ENCODE peak calls at places on chromosomes 5 and 9, in eight cellular contexts. D, M, N, U, R, V, I and G are unnamed samples.

GRCh38 chr9:16461231-16461840 is 409.1 kb downstream of the BNC2 start:
- DNase-seq in I (no peak), R (no peak), N (no peak), D (no peak), U (no peak), V (peak; percentile 72), M (no peak), G (no peak)

GRCh38 chr5:95261369-95262175 is 23.3 kb downstream of the MCTP1 start:
- DNase-seq in U (peak; percentile 58), M (no peak), V (no peak), I (no peak), N (peak; percentile 50), R (peak; percentile 36), D (no peak), G (no peak)

GRCh38 chr9:136657975-136658848 is 4.5 kb upstream of the EGFL7 start:
- DNase-seq in I (peak; percentile 33), M (peak; percentile 18), V (no peak), U (no peak), N (no peak), D (no peak), R (no peak), G (no peak)

GRCh38 chr5:180138976-180139730 is 67.6 kb upstream of the RNF130 start:
- DNase-seq in D (no peak), R (no peak), I (no peak), V (peak; percentile 44), U (no peak), N (no peak), M (no peak), G (no peak)

GRCh38 chr9:136696502-136696901 is 9.2 kb upstream of the AGPAT2 start:
- DNase-seq in M (no peak), R (no peak), I (no peak), U (no peak), N (no peak), V (no peak), D (no peak), G (no peak)

GRCh38 chr5:137122075-137122474 is 377.1 kb downstream of the SPOCK1 start:
- DNase-seq in I (no peak), R (no peak), M (no peak), N (no peak), D (no peak), U (peak; percentile 47), V (no peak), G (no peak)

GRCh38 chr5:177482359-177482795 is 8.9 kb upstream of the DBN1 start:
- DNase-seq in U (peak; percentile 53), R (no peak), D (no peak), N (no peak), I (no peak), M (no peak), V (no peak), G (no peak)

GRCh38 chr5:149799119-149799623 is 69.1 kb downstream of the PPARGC1B start:
- DNase-seq in D (no peak), N (peak; percentile 94), R (peak; percentile 91), U (peak; percentile 96), V (no peak), I (peak; percentile 74), M (peak; percentile 73), G (no peak)

GRCh38 chr5:148027505-148027904 is 36.3 kb upstream of the SPINK5 start:
- DNase-seq in D (no peak), V (no peak), U (no peak), R (no peak), M (no peak), I (no peak), N (no peak), G (no peak)

GRCh38 chr9:2119490-2120046 is 104.4 kb downstream of the SMARCA2 start:
- DNase-seq in U (no peak), N (no peak), I (no peak), V (no peak), M (no peak), R (no peak), D (no peak), G (no peak)

GRCh38 chr9:92808726-92809451 is 44.3 kb upstream of the BICD2 start:
- DNase-seq in D (peak; percentile 65), M (peak; percentile 53), N (peak; percentile 62), V (peak; percentile 94), U (peak; percentile 90), R (peak; percentile 58), I (peak; percentile 64), G (peak; percentile 53)

GRCh38 chr5:135441256-135441915 is 5.8 kb downstream of the DCANP1 start:
- DNase-seq in I (no peak), U (no peak), V (peak; percentile 20), N (no peak), D (no peak), M (no peak), R (no peak), G (no peak)

GRCh38 chr5:55407059-55407684 is 99.4 kb downstream of the MTREX start:
- DNase-seq in I (no peak), D (no peak), V (no peak), R (peak; percentile 59), M (peak; percentile 20), U (peak; percentile 76), N (peak; percentile 42), G (no peak)

GRCh38 chr5:83942155-83942554 is 221.5 kb upstream of the HAPLN1 start:
- DNase-seq in I (no peak), N (no peak), R (no peak), M (no peak), U (no peak), V (no peak), D (no peak), G (no peak)

GRCh38 chr5:502325-503079 is 21.7 kb downstream of the SLC9A3 start:
- DNase-seq in N (no peak), I (no peak), V (peak; percentile 71), D (no peak), M (no peak), R (no peak), U (peak; percentile 34), G (no peak)

GRCh38 chr9:36136277-36136893 is at the start of gene GLIPR2:
- DNase-seq in R (peak; percentile 49), D (peak; percentile 85), M (peak; percentile 68), N (peak; percentile 64), U (peak; percentile 86), I (peak; percentile 78), V (peak; percentile 84), G (peak; percentile 79)

GRCh38 chr5:133287500-133287899 is 235.7 kb downstream of the HSPA4 start:
- DNase-seq in M (no peak), D (no peak), R (peak; percentile 53), I (no peak), U (peak; percentile 28), N (peak; percentile 53), V (peak; percentile 89), G (peak; percentile 6)

GRCh38 chr9:122218885-122219855 is 9.6 kb downstream of the LHX6 start:
- DNase-seq in I (no peak), U (peak; percentile 38), N (no peak), M (no peak), D (no peak), V (peak; percentile 81), R (no peak), G (no peak)

GRCh38 chr5:170749911-170750431 is 33.6 kb upstream of the GABRP start:
- DNase-seq in M (no peak), V (peak; percentile 20), I (no peak), D (no peak), N (peak; percentile 40), R (no peak), U (no peak), G (no peak)

GRCh38 chr5:124842725-124843595 is 96.5 kb upstream of the ZNF608 start:
- DNase-seq in M (peak; percentile 15), D (no peak), N (no peak), U (no peak), R (no peak), V (no peak), I (no peak), G (no peak)

GRCh38 chr5:9932770-9933169 is 302.6 kb upstream of the TAS2R1 start:
- DNase-seq in U (peak; percentile 85), N (peak; percentile 44), R (no peak), I (no peak), D (no peak), V (no peak), M (no peak), G (no peak)

GRCh38 chr5:15929616-15930303 is 249.8 kb downstream of the MARCHF11 start:
- DNase-seq in M (no peak), U (peak; percentile 29), V (no peak), N (no peak), D (no peak), R (no peak), I (no peak), G (no peak)

GRCh38 chr5:119270121-119270565 is 85.7 kb upstream of the TNFAIP8 start:
- DNase-seq in R (no peak), M (no peak), V (no peak), N (no peak), D (no peak), I (no peak), U (no peak), G (peak; percentile 38)
- H3K4me3 ChIP-seq in R (peak overlapping the region; percentile 69), M (no peak overlapping the region), V (peak overlapping the region; percentile 98), N (peak overlapping the region; percentile 93), D (peak overlapping the region; percentile 76), I (peak overlapping the region; percentile 69), U (no peak overlapping the region), G (peak overlapping the region; percentile 98)

DNA sequence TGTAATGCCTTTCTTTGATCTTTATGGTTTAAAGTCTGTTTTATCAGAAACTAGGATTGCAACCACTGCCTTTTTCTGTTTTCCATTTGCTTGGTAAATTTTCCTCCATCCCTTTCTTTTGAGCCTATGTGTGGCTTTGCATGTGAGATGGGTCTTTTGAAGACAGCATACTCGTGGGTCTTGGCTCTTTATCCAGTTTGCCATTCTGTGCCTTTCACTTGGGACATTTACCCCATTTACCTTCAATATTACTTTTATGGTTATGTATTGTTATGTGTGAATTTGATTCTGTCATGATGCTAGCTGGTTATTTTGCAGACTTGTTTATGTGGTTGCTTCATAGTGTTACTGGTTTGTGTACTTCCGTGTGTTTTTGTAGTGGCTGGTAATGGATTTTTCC is 59.2 kb downstream of the YTHDC2 start:
- DNase-seq in U (no peak), N (no peak), I (no peak), M (no peak), R (no peak), V (no peak), D (no peak), G (no peak)
- H3K9me3 ChIP-seq in U (no peaks in the 10 kb centered on the region), N (no peaks in the 10 kb centered on the region), I (no peaks in the 10 kb centered on the region), M (peaks cover 9% of the 10 kb centered on the region), R (no peaks in the 10 kb centered on the region), V (peaks cover 9% of the 10 kb centered on the region), D (no peaks in the 10 kb centered on the region), G (no peaks in the 10 kb centered on the region)

DNA sequence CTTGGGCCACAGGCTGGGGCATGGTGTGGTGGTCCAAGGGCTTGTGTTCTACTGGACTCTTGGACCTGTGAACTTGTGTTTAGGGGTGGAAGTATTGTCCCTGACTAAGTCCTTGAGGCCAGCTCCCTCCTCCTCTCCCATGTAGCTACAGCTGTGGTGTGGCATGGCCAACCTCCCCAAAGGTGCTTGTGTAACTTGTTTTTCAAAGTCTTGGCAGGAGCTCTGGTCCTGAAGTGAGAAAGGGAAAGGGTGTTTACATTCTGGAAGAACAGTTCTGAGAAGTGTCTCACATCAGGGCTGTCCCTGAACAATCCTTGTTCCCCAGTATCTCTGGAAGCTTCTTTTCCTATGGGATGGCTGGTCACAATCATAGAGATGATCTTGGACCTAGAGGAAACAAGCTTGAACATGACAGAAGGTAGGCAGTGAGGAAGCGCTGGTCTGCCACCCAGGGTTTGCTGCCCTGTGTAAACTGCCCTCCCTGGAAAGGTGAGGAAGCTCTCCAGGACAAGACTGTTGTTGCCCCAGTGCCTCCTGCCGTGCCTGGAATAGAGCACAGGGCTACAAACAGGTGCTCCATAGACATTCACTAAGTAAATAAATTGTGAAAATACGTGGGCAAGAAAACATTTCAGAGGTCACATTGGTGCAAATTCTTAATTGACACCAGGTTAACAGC is 64.6 kb upstream of the KLF9 start:
- DNase-seq in M (no peak), V (no peak), D (no peak), R (no peak), I (no peak), N (no peak), U (peak; percentile 27), G (no peak)
- H3K4me3 ChIP-seq in M (no peak overlapping the region), V (no peak overlapping the region), D (no peak overlapping the region), R (no peak overlapping the region), I (no peak overlapping the region), N (no peak overlapping the region), U (no peak overlapping the region), G (no peak overlapping the region)

GRCh38 chr9:71879644-71880174 is 31.3 kb downstream of the ABHD17B start:
- DNase-seq in N (no peak), U (no peak), D (no peak), R (no peak), V (no peak), M (no peak), I (no peak), G (no peak)
- H3K9me3 ChIP-seq in N (no peaks in the 10 kb centered on the region), U (no peaks in the 10 kb centered on the region), D (peaks cover 16% of the 10 kb centered on the region), R (peaks cover 79% of the 10 kb centered on the region), V (peaks cover 28% of the 10 kb centered on the region), M (peaks cover 20% of the 10 kb centered on the region), I (peaks cover 2% of the 10 kb centered on the region), G (peaks cover 37% of the 10 kb centered on the region)